ENCODE peak calls at places on chromosomes 16 and 17, in eight cellular contexts. A is ACHN; K is BE2C; G is EH; N is iPS DF 6.9; B is CD4-positive, alpha-beta T cell; L is Daoy; Q is mesothelial cell of epicardium. D is an unnamed sample.

GRCh38 chr17:37089998-37090397 is 141.2 kb downstream of the AATF start:
- DNase-seq in A (no peak), K (no peak), G (no peak), N (no peak), B (peak; percentile 48), L (no peak), Q (no peak), D (no peak)

GRCh38 chr16:77660311-77660710 is 62.0 kb upstream of the NUDT7 start:
- DNase-seq in A (peak; percentile 62), K (no peak), G (no peak), N (no peak), B (no peak), L (peak; percentile 36), Q (no peak), D (no peak)

GRCh38 chr17:80279895-80280294 is 19.2 kb downstream of the RNF213 start:
- DNase-seq in A (no peak), K (peak; percentile 46), G (peak; percentile 90), N (no peak), B (no peak), L (no peak), Q (no peak), D (no peak)

GRCh38 chr17:27157898-27158297 is 136.0 kb upstream of the WSB1 start:
- DNase-seq in A (no peak), K (no peak), G (no peak), N (no peak), B (no peak), L (no peak), Q (no peak), D (no peak)

GRCh38 chr17:51263001-51263400 is 2.7 kb downstream of the UTP18 start:
- DNase-seq in A (no peak), K (no peak), G (peak; percentile 39), N (no peak), B (no peak), L (no peak), Q (no peak), D (no peak)

GRCh38 chr17:3827124-3827773 is 18.8 kb downstream of the NCBP3 start:
- DNase-seq in A (peak; percentile 85), K (peak; percentile 72), G (peak; percentile 74), N (peak; percentile 33), B (peak; percentile 44), L (peak; percentile 71), Q (no peak), D (no peak)

GRCh38 chr17:8117980-8118768 is at the start of gene ALOXE3:
- DNase-seq in A (peak; percentile 83), K (peak; percentile 45), G (peak; percentile 78), N (no peak), B (no peak), L (peak; percentile 80), Q (no peak), D (peak; percentile 72)

GRCh38 chr17:81510524-81510797 is 2.1 kb downstream of the ACTG1 start:
- DNase-seq in A (no peak), K (no peak), G (no peak), N (no peak), B (no peak), L (no peak), Q (no peak), D (no peak)

GRCh38 chr17:33291248-33292183 is 1.6 kb downstream of the ASIC2 start:
- DNase-seq in A (peak; percentile 60), K (peak; percentile 30), G (peak; percentile 30), N (no peak), B (no peak), L (peak; percentile 45), Q (peak; percentile 34), D (peak; percentile 19)

GRCh38 chr17:29664743-29665479 is 42.2 kb upstream of the CORO6 start:
- DNase-seq in A (no peak), K (no peak), G (peak; percentile 71), N (no peak), B (no peak), L (peak; percentile 42), Q (no peak), D (no peak)

GRCh38 chr17:57720636-57721035 is 24.5 kb downstream of the CCDC182 start:
- DNase-seq in A (no peak), K (no peak), G (no peak), N (no peak), B (no peak), L (no peak), Q (no peak), D (no peak)

GRCh38 chr16:2036200-2036966 is 9.7 kb downstream of the NHERF2 start:
- DNase-seq in A (no peak), K (no peak), G (no peak), N (no peak), B (no peak), L (no peak), Q (no peak), D (no peak)

GRCh38 chr17:61575352-61575975 is 15.6 kb downstream of the NACA2 start:
- DNase-seq in A (no peak), K (no peak), G (peak; percentile 8), N (no peak), B (no peak), L (no peak), Q (no peak), D (no peak)

D was measured in H1.